ENCODE peak calls at places on chromosomes 1 and 21, in nine cellular contexts. Q, P, U, D, G, I, T, Y and R are unnamed samples. For H3K36me3, the result is how much of the 10 kb centered on the place peaks cover.

GRCh38 chr1:66557157-66557556 is 23.2 kb downstream of the SGIP1 start:
- DNase-seq in D (no peak), T (no peak), Y (no peak), Q (peak), U (no peak), G (no peak), P (no peak), I (no peak), R (no peak)

GRCh38 chr1:37177230-37177864 is 143.0 kb upstream of the GRIK3 start:
- DNase-seq in Q (no peak), T (peak), U (peak), I (no peak), P (no peak), Y (no peak), G (no peak), D (no peak), R (no peak)

GRCh38 chr21:29499229-29499628 is 200.5 kb downstream of the BACH1 start:
- DNase-seq in Q (no peak), Y (no peak), T (no peak), I (no peak), D (no peak), G (no peak), U (no peak), P (no peak), R (no peak)

GRCh38 chr1:171772312-171772711 is 9.1 kb upstream of the METTL13 start:
- DNase-seq in Q (no peak), P (no peak), T (no peak), D (no peak), U (no peak), G (no peak), I (no peak), Y (no peak), R (no peak)

GRCh38 chr1:178241057-178241456 is 147.2 kb downstream of the RASAL2 start:
- DNase-seq in G (no peak), U (peak), P (no peak), T (no peak), Y (no peak), D (no peak), I (no peak), Q (peak), R (no peak)

GRCh38 chr1:214793708-214794107 is 190.7 kb downstream of the CENPF start:
- DNase-seq in Y (no peak), D (no peak), Q (no peak), U (no peak), G (no peak), I (no peak), P (no peak), T (no peak), R (no peak)

GRCh38 chr1:66686406-66686805 is 65.9 kb upstream of the DYNLT5 start:
- DNase-seq in U (no peak), I (no peak), G (no peak), D (no peak), Q (no peak), P (no peak), Y (no peak), T (no peak), R (no peak)

GRCh38 chr21:33246506-33246905 is 16.8 kb downstream of the IFNAR2 start:
- DNase-seq in G (no peak), D (no peak), T (no peak), I (no peak), Q (no peak), U (no peak), P (no peak), Y (no peak), R (no peak)

GRCh38 chr1:35646043-35646442 is 4.7 kb upstream of the PSMB2 start:
- DNase-seq in P (no peak), D (no peak), U (no peak), Y (no peak), G (no peak), Q (no peak), I (no peak), T (no peak), R (no peak)

GRCh38 chr1:244833734-244834595 is 1.5 kb upstream of the COX20 start:
- DNase-seq in T (peak), G (peak), I (peak), Y (peak), U (peak), Q (peak), P (peak), D (peak), R (peak)

GRCh38 chr1:37389327-37389726 is 85.1 kb upstream of the ZC3H12A start:
- DNase-seq in U (no peak), D (no peak), T (no peak), I (no peak), P (no peak), Q (no peak), G (no peak), Y (no peak), R (no peak)

GRCh38 chr1:151801310-151801820 is 3.9 kb downstream of the LINGO4 start:
- DNase-seq in I (no peak), Y (no peak), T (no peak), P (no peak), Q (no peak), G (no peak), U (no peak), D (no peak), R (peak)

GRCh38 chr1:235883261-235883927 is 16.7 kb upstream of the LYST start:
- DNase-seq in P (peak), I (peak), Q (peak), G (peak), U (peak), D (peak), Y (peak), T (no peak), R (peak)

GRCh38 chr1:98323906-98324358 is 337.6 kb upstream of the SNX7 start:
- DNase-seq in G (no peak), T (no peak), D (peak), P (no peak), Y (no peak), U (peak), I (no peak), Q (peak), R (no peak)

GRCh38 chr1:155005076-155005971 is 2.7 kb downstream of the ZBTB7B start:
- DNase-seq in Q (peak), U (no peak), I (no peak), G (peak), Y (no peak), T (no peak), P (no peak), D (peak), R (peak)

GRCh38 chr1:44701141-44701573 is 26.6 kb downstream of the ARMH1 start:
- DNase-seq in Y (no peak), D (no peak), G (no peak), P (no peak), U (no peak), I (no peak), T (no peak), Q (no peak), R (no peak)

GRCh38 chr1:16167331-16168143 is 11.7 kb upstream of the EPHA2 start:
- DNase-seq in Q (no peak), P (no peak), U (no peak), T (peak), I (peak), Y (no peak), D (peak), G (peak), R (no peak)

GRCh38 chr1:23791434-23792047 is 596 bp downstream of the LYPLA2 start:
- DNase-seq in Y (no peak), T (peak), D (peak), Q (no peak), G (peak), P (peak), U (peak), I (no peak), R (peak)

GRCh38 chr1:225554216-225554812 is 98.6 kb downstream of the ENAH start:
- DNase-seq in U (peak), Q (peak), G (no peak), T (peak), I (no peak), Y (no peak), D (no peak), P (no peak), R (no peak)

GRCh38 chr1:173122958-173123852 is 72.5 kb upstream of the TNFSF18 start:
- DNase-seq in P (peak), Q (peak), Y (peak), G (peak), D (peak), I (peak), U (peak), T (no peak), R (peak)

GRCh38 chr1:226405411-226405988 is 2.4 kb downstream of the PARP1 start:
- DNase-seq in U (no peak), I (no peak), Q (no peak), D (no peak), P (no peak), Y (peak), G (peak), T (no peak), R (no peak)

GRCh38 chr21:33897098-33897497 is 18.5 kb downstream of the ATP5PO start:
- DNase-seq in P (no peak), I (no peak), Y (no peak), U (no peak), T (no peak), D (no peak), G (no peak), Q (no peak), R (no peak)

GRCh38 chr1:61052393-61053280 is 29.7 kb upstream of the NFIA start:
- DNase-seq in D (no peak), U (no peak), G (no peak), I (no peak), T (no peak), P (no peak), Q (no peak), Y (no peak), R (no peak)

GRCh38 chr1:9014475-9015375 is 11.5 kb downstream of the SLC2A7 start:
- DNase-seq in D (no peak), Q (no peak), Y (no peak), G (no peak), I (no peak), P (no peak), U (no peak), T (no peak), R (no peak)

GRCh38 chr1:31689821-31690220 is 14.0 kb downstream of the COL16A1 start:
- DNase-seq in G (no peak), Y (no peak), T (no peak), P (peak), Q (peak), U (peak), I (no peak), D (no peak), R (no peak)

GRCh38 chr21:34801519-34802132 is 132.8 kb downstream of the CLIC6 start:
- DNase-seq in T (peak), G (no peak), I (no peak), Y (no peak), D (no peak), P (no peak), U (peak), Q (peak), R (no peak)

GRCh38 chr1:8373547-8374270 is 55.8 kb downstream of the SLC45A1 start:
- DNase-seq in D (peak), I (peak), G (no peak), T (no peak), Y (no peak), Q (peak), U (peak), P (peak), R (peak)

GRCh38 chr1:219945795-219946194 is 17.4 kb upstream of the SLC30A10 start:
- DNase-seq in U (no peak), T (no peak), Q (no peak), I (no peak), D (no peak), Y (no peak), P (no peak), G (no peak), R (no peak)

GRCh38 chr1:106615473-106615872 is 441.0 kb upstream of the PRMT6 start:
- DNase-seq in P (no peak), I (no peak), G (no peak), T (no peak), D (no peak), U (no peak), Q (no peak), Y (no peak), R (no peak)

GRCh38 chr1:110208916-110209650 is 1.0 kb upstream of the KCNC4 start:
- DNase-seq in T (no peak), I (no peak), Q (no peak), D (no peak), Y (no peak), U (no peak), G (no peak), P (no peak), R (no peak)

GRCh38 chr1:107559881-107560280 is 405.1 kb downstream of the VAV3 start:
- DNase-seq in G (no peak), U (no peak), T (no peak), Y (no peak), P (no peak), D (no peak), Q (peak), I (no peak), R (no peak)

GRCh38 chr1:244239261-244239770 is 188.2 kb downstream of the ZBTB18 start:
- DNase-seq in T (no peak), D (no peak), I (no peak), Y (no peak), P (no peak), U (no peak), G (no peak), Q (peak), R (no peak)

GRCh38 chr1:16245476-16246196 is 8.7 kb upstream of the CPLANE2 start:
- DNase-seq in T (no peak), I (no peak), Q (no peak), G (peak), Y (no peak), P (no peak), U (no peak), D (no peak), R (no peak)

GRCh38 chr1:36829066-36829465 is 205.2 kb downstream of the GRIK3 start:
- DNase-seq in G (no peak), P (no peak), Y (no peak), Q (no peak), D (no peak), U (no peak), I (no peak), T (no peak), R (no peak)

GRCh38 chr1:113675299-113675698 is 84.0 kb downstream of the PHTF1 start:
- DNase-seq in Y (no peak), D (no peak), I (no peak), G (no peak), T (no peak), Q (no peak), U (peak), P (no peak), R (no peak)

GRCh38 chr1:116769561-116769977 is 15.3 kb downstream of the CD2 start:
- DNase-seq in I (no peak), G (peak), T (no peak), D (no peak), Q (no peak), U (peak), Y (no peak), P (no peak), R (no peak)
- H3K27ac ChIP-seq in I (no peak), G (peak), T (no peak), D (no peak), Q (no peak), U (no peak), Y (no peak), P (no peak), R (no peak)

GRCh38 chr1:22093513-22093912 is 41.0 kb downstream of the CDC42 start:
- DNase-seq in Q (no peak), D (no peak), I (no peak), T (no peak), U (no peak), Y (no peak), P (no peak), G (no peak), R (no peak)

GRCh38 chr1:22096036-22096435 is 43.5 kb downstream of the CDC42 start:
- DNase-seq in Q (no peak), T (no peak), Y (no peak), U (no peak), D (no peak), G (no peak), I (no peak), P (no peak), R (no peak)

GRCh38 chr1:22098752-22099151 is 44.1 kb downstream of the WNT4 start:
- DNase-seq in I (no peak), P (no peak), T (no peak), Q (no peak), U (no peak), G (no peak), D (no peak), Y (no peak), R (no peak)

GRCh38 chr1:22100168-22100567 is 42.7 kb downstream of the WNT4 start:
- DNase-seq in Q (no peak), D (no peak), U (no peak), G (no peak), T (no peak), P (no peak), Y (no peak), I (no peak), R (no peak)

GRCh38 chr1:22096463-22096862 is 44.0 kb downstream of the CDC42 start:
- DNase-seq in D (no peak), P (no peak), I (no peak), Y (no peak), Q (no peak), G (no peak), T (no peak), U (no peak), R (no peak)
- H3K36me3 ChIP-seq in D (under half), P (under half), I (under half), Y (half or more), Q (under half), G (half or more), T (half or more), U (under half), R (under half)

DNA sequence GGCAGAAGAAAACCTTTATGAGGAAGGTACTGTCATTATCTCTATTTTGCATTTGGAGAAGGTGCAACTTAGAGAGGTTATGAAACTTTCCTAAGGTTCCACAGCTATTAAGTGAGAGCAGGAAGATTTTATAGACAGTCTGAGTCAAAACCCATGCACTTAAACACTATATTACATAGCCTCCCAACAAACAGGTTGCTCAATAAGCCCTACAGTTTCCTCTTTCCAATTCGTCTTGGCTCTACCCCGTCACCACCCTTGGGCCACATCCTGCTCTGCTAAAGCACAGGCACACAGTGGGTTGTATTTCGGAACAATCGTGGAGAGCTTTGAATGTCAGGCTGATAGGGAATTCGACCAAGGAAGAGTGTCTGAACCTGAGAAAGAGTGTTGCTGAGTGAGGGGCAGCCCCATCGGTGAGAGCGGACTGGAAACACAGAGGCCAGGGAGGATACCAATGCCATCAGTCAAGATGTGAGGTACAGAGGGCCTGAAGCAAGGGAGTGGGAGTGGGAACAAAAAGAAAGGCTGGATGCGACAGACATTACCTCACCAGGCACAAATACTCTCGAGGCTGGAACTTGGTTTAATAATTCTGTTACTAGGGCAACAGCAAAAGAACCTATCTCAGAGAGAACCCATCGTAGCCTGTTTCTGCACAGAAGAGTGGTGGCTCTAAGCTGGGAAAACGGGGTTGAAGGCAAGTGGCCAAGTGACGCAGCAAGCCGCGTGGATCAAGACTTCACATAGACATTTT is 6.3 kb upstream of the LRRC52 start:
- DNase-seq in U (no peak), T (no peak), G (no peak), P (no peak), I (no peak), Y (no peak), Q (no peak), D (no peak), R (no peak)
- H3K27ac ChIP-seq in U (no peak), T (no peak), G (no peak), P (no peak), I (no peak), Y (no peak), Q (no peak), D (no peak), R (no peak)

GRCh38 chr1:21876267-21876666 is 60.8 kb downstream of the HSPG2 start:
- DNase-seq in D (no peak), T (no peak), Y (no peak), Q (no peak), G (no peak), U (no peak), P (no peak), I (no peak), R (no peak)
- H3K36me3 ChIP-seq in D (half or more), T (half or more), Y (half or more), Q (half or more), G (half or more), U (half or more), P (under half), I (under half), R (half or more)